ENCODE peak calls at places on chromosomes 5 and 9, in five cellular contexts. C is stimulated activated CD8-positive, alpha-beta memory T cell treated with anti-CD3 and anti-CD28 coated beads, Interleukin-12 subunit alpha, Interleukin-12 subunit beta, amount 100 ng/mL, for 4 hours; W is LoVo; J is NCI-H1105 treated with DMSO at 0.1 percent for 48 hours; L is GM12878. V is an unnamed sample.

GRCh38 chr5:158991391-158991790 is 108.3 kb downstream of the EBF1 start:
- DNase-seq in C (no peak), W (no peak), J (no peak), L (no peak), V (no peak)

GRCh38 chr5:90264930-90265857 is 144.4 kb downstream of the CETN3 start:
- DNase-seq in C (no peak), W (peak; percentile 79), J (peak; percentile 56), L (peak; percentile 41), V (peak; percentile 46)

GRCh38 chr9:133098104-133098754 is 22.8 kb downstream of the RALGDS start:
- DNase-seq in C (no peak), W (no peak), J (no peak), L (no peak), V (no peak)

GRCh38 chr9:33510264-33511183 is 13.5 kb upstream of the ANKRD18B start:
- DNase-seq in C (peak; percentile 11), W (peak; percentile 52), J (peak; percentile 54), L (no peak), V (peak; percentile 93)

GRCh38 chr9:38065369-38066075 is 3.5 kb downstream of the SHB start:
- DNase-seq in C (no peak), W (no peak), J (no peak), L (no peak), V (no peak)

GRCh38 chr9:104209387-104209786 is 115.3 kb downstream of the SMC2 start:
- DNase-seq in C (no peak), W (no peak), J (no peak), L (no peak), V (no peak)

GRCh38 chr5:40431734-40432133 is 248.0 kb upstream of the PTGER4 start:
- DNase-seq in C (no peak), W (no peak), J (no peak), L (no peak), V (no peak)

GRCh38 chr5:83527722-83528438 is 56.3 kb downstream of the VCAN start:
- DNase-seq in C (no peak), W (no peak), J (no peak), L (no peak), V (no peak)

GRCh38 chr9:5879419-5880181 is 11.1 kb upstream of the MLANA start:
- DNase-seq in C (no peak), W (peak; percentile 87), J (no peak), L (no peak), V (no peak)

GRCh38 chr9:74742792-74743389 is 144.8 kb downstream of the TRPM6 start:
- DNase-seq in C (no peak), W (peak; percentile 22), J (peak; percentile 67), L (no peak), V (no peak)

GRCh38 chr9:23492126-23493002 is 333.7 kb downstream of the ELAVL2 start:
- DNase-seq in C (no peak), W (peak; percentile 48), J (peak; percentile 32), L (no peak), V (no peak)

GRCh38 chr9:131270171-131271015 is 5.9 kb downstream of the FAM78A start:
- DNase-seq in C (no peak), W (no peak), J (no peak), L (no peak), V (peak; percentile 86)

GRCh38 chr5:172492097-172492840 is 37.9 kb upstream of the SH3PXD2B start:
- DNase-seq in C (no peak), W (no peak), J (no peak), L (no peak), V (no peak)

GRCh38 chr5:107484261-107484660 is 186.5 kb downstream of the EFNA5 start:
- DNase-seq in C (no peak), W (no peak), J (no peak), L (no peak), V (no peak)

GRCh38 chr5:157745041-157745456 is 1.5 kb downstream of the LSM11 start:
- DNase-seq in C (no peak), W (no peak), J (no peak), L (no peak), V (no peak)

GRCh38 chr9:78668148-78668825 is 371.4 kb downstream of the PSAT1 start:
- DNase-seq in C (no peak), W (peak; percentile 54), J (no peak), L (no peak), V (no peak)

GRCh38 chr5:133552925-133553525 is 59.3 kb downstream of the FSTL4 start:
- DNase-seq in C (no peak), W (peak; percentile 65), J (peak; percentile 31), L (no peak), V (peak; percentile 48)

GRCh38 chr9:114733814-114734213 is 51.8 kb upstream of the TEX48 start:
- DNase-seq in C (no peak), W (peak; percentile 24), J (no peak), L (no peak), V (no peak)

GRCh38 chr9:120876842-120877240 is at the start of gene PHF19:
- DNase-seq in C (no peak), W (peak; percentile 54), J (peak; percentile 27), L (no peak), V (peak; percentile 89)

GRCh38 chr9:134165357-134166315 is 1.3 kb upstream of the RNU6ATAC start:
- DNase-seq in C (no peak), W (no peak), J (no peak), L (no peak), V (no peak)

GRCh38 chr5:22079002-22079401 is 774.1 kb downstream of the CDH12 start:
- DNase-seq in C (no peak), W (no peak), J (no peak), L (no peak), V (no peak)

GRCh38 chr9:128503870-128504269 is 649 bp upstream of the GLE1 start:
- DNase-seq in C (no peak), W (peak; percentile 1), J (peak; percentile 25), L (no peak), V (no peak)

GRCh38 chr5:169812786-169813185 is 167.5 kb downstream of the INSYN2B start:
- DNase-seq in C (no peak), W (no peak), J (no peak), L (no peak), V (peak; percentile 17)

GRCh38 chr5:78753093-78753531 is 104.5 kb upstream of the LHFPL2 start:
- DNase-seq in C (no peak), W (no peak), J (no peak), L (no peak), V (no peak)

GRCh38 chr9:91089405-91090131 is 272.1 kb downstream of the AUH start:
- DNase-seq in C (no peak), W (no peak), J (no peak), L (no peak), V (peak; percentile 56)

V was measured in upper lobe of left lung.